ENCODE peak calls at places on chromosomes 13 and 19, in seven cellular contexts. C, N, O, T, J, V and D are unnamed samples.

GRCh38 chr19:46624958-46625661 is at the start of gene PTGIR:
- DNase-seq in N (peak), J (no peak), C (no peak), V (peak), T (no peak), O (peak), D (peak)

GRCh38 chr19:5805465-5806132 is 732 bp downstream of the NRTN start:
- DNase-seq in N (peak), O (peak), V (no peak), J (peak), C (no peak), T (no peak), D (no peak)

GRCh38 chr19:48258350-48258749 is 2.6 kb upstream of the CARD8 start:
- DNase-seq in O (no peak), N (no peak), T (no peak), V (no peak), J (peak), C (peak), D (no peak)

GRCh38 chr13:67408823-67409222 is 178.7 kb upstream of the PCDH9 start:
- DNase-seq in O (no peak), V (no peak), N (no peak), J (no peak), C (no peak), T (no peak), D (peak)

GRCh38 chr19:43983912-43984686 is at the start of gene ZNF155:
- DNase-seq in C (peak), O (peak), T (peak), V (peak), J (peak), N (peak), D (peak)

GRCh38 chr13:41587490-41587889 is 130.1 kb downstream of the RGCC start:
- DNase-seq in N (no peak), O (no peak), J (peak), T (no peak), V (no peak), C (no peak), D (no peak)

GRCh38 chr19:55704494-55705245 is 29.6 kb downstream of the EPN1 start:
- DNase-seq in N (peak), O (no peak), C (no peak), T (no peak), J (no peak), V (no peak), D (no peak)

GRCh38 chr13:99380921-99381645 is 73.9 kb upstream of the GPR183 start:
- DNase-seq in V (no peak), J (peak), O (no peak), N (no peak), T (no peak), C (peak), D (no peak)

GRCh38 chr13:51246411-51247298 is 24.5 kb downstream of the FAM124A start:
- DNase-seq in V (no peak), T (peak), O (peak), C (no peak), J (no peak), N (no peak), D (no peak)

GRCh38 chr19:37594982-37595382 is 306 bp downstream of the ZNF540 start:
- DNase-seq in O (peak), T (peak), C (peak), N (peak), V (peak), J (no peak), D (peak)

GRCh38 chr13:25943666-25944065 is 108.2 kb downstream of the SHISA2 start:
- DNase-seq in T (no peak), J (no peak), O (no peak), C (no peak), V (no peak), N (no peak), D (peak)

GRCh38 chr19:31781542-31781941 is 432.3 kb upstream of the TSHZ3 start:
- DNase-seq in V (no peak), O (no peak), C (no peak), J (no peak), N (no peak), T (no peak), D (no peak)

GRCh38 chr19:41377977-41378707 is 1.8 kb downstream of the TMEM91 start:
- DNase-seq in J (no peak), C (no peak), V (no peak), N (no peak), O (peak), T (no peak), D (no peak)

GRCh38 chr19:41371541-41371940 is 4.8 kb upstream of the TMEM91 start:
- DNase-seq in O (no peak), V (no peak), J (no peak), N (no peak), T (no peak), C (no peak), D (no peak)

GRCh38 chr19:41373993-41374392 is 2.3 kb upstream of the TMEM91 start:
- DNase-seq in O (peak), C (no peak), N (peak), J (no peak), V (peak), T (peak), D (peak)

GRCh38 chr19:41376241-41376997 is at the start of gene TMEM91:
- DNase-seq in N (peak), V (no peak), O (peak), T (no peak), C (no peak), J (no peak), D (no peak)

DNA sequence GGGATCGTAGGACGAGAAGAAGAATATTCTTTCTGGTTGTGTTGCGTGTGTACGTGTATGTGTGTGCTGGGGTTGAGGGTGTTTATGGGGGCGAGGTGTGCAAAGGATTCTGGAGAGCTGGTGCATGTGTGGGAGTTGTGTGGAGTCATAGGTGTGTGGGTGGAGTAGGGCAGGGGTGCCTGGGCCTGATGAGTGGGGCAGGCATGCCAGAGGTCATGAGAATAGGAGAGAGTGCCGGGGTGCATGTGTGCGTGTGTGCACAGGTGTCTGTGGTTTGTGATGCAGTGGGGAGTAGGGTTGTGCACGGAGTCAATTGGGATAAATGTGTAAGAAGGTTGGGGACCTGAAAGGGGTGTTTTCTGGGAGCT is 649 bp downstream of the TMEM91 start:
- DNase-seq in O (no peak), N (no peak), V (no peak), T (no peak), C (no peak), J (no peak), D (no peak)
- H3K4me3 ChIP-seq in O (peak), N (peak), V (peak), T (peak), C (peak), J (peak), D (peak)

GRCh38 chr19:30224689-30225606 is 147.2 kb upstream of the ZNF536 start:
- DNase-seq in C (no peak), V (no peak), T (no peak), N (no peak), J (no peak), O (no peak), D (no peak)
- H3K4me3 ChIP-seq in C (no peak), V (peak), T (peak), N (no peak), J (peak), O (peak), D (peak)

DNA sequence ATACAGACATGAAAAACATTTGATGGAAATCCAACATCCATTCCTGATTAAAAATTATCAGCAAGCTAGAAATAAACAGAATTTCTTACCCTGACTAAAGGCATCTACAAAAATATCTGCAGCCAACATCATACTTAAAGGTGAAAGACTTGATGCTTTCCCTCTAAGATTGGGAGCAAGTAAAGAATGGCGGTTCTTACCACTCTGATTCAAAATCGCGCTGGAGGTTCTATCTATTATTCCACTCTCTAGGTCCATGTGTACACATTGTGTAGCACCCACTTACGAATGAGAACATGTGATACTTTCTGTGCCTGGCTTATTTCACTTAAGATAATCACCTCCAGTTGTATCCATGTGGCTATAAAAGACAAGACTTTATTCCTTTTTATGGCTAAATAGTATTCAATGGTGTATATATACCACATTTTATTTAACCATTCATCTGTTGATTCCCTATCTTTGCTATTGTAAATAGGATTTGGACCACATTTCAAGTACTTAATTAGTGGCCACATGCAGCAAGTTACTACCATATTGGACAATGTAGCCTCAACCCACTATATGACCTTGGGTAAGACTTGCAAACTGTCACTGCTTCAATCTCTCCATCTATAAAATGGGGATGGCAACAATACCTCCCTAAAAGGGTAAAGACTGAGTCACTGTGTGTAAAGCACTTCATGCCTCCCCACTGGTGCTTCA is 38.4 kb upstream of the CYP2A7 start:
- DNase-seq in N (no peak), T (no peak), C (no peak), V (no peak), O (no peak), J (no peak), D (no peak)
- H3K4me3 ChIP-seq in N (no peak), T (no peak), C (no peak), V (no peak), O (no peak), J (no peak), D (no peak)

DNA sequence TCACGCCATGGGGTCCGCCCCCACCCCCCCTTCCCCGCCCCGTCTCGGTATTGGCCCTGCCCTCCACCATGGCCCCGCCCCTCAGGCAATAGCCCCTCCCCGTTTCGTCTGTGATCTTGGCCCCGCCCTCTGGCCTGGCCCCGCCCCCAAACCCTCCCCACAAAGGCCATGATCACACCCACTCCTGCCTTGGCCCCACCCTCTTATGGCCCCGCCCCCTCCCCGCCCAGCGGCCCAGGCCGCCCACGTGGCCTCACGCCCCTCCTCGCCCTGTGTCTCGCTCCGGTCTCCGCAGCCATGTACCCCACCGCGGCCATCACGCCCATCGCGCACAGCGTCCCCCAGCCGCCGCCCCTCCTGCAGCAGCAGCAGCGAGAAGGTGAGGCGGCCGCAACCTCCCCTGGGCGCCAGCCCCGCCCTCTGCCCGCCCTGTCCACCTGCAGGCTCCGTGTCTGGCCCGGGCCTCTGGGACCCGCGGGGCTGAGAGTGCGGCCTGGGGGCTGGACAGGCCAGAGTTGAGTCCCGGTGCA is 61.3 kb downstream of the CELF5 start:
- DNase-seq in C (no peak), T (no peak), J (no peak), V (no peak), O (peak), N (no peak), D (no peak)
- H3K4me3 ChIP-seq in C (no peak), T (no peak), J (no peak), V (no peak), O (no peak), N (no peak), D (peak)

GRCh38 chr19:40570313-40571004 is 6.2 kb upstream of the SHKBP1 start:
- DNase-seq in O (peak), T (peak), C (peak), J (peak), N (peak), V (peak), D (peak)
- H3K4me3 ChIP-seq in O (peak), T (peak), C (peak), J (peak), N (no peak), V (peak), D (peak)